ENCODE peak calls at places on chromosomes 11 and 22, in five cellular contexts. One of them, this sample, is unnamed.

GRCh38 chr11:118531597-118532084 is 649 bp downstream of the TMEM25 start:
- DNase-seq in H1: no peak
- DNase-seq in neuronal stem cell: no peak
- DNase-seq in trophoblast cell: peak; percentile 20
- DNase-seq in H9: no peak
- DNase-seq in this sample: no peak

GRCh38 chr11:20109731-20110445 is 50.4 kb downstream of the DBX1 start:
- DNase-seq in neuronal stem cell: no peak
- DNase-seq in H1: no peak
- DNase-seq in trophoblast cell: no peak
- DNase-seq in H9: no peak
- DNase-seq in this sample: peak; percentile 46

GRCh38 chr11:73760066-73760679 is 701 bp downstream of the RAB6A start:
- DNase-seq in neuronal stem cell: no peak
- DNase-seq in trophoblast cell: no peak
- DNase-seq in H9: peak; percentile 35
- DNase-seq in H1: no peak
- DNase-seq in this sample: peak; percentile 73

GRCh38 chr11:15743244-15743629 is 613.1 kb downstream of the SOX6 start:
- DNase-seq in H1: no peak
- DNase-seq in neuronal stem cell: no peak
- DNase-seq in H9: no peak
- DNase-seq in trophoblast cell: no peak
- DNase-seq in this sample: no peak

GRCh38 chr11:16604784-16605439 is 133.5 kb upstream of the C11orf58 start:
- DNase-seq in trophoblast cell: no peak
- DNase-seq in neuronal stem cell: peak; percentile 40
- DNase-seq in H1: no peak
- DNase-seq in H9: peak; percentile 39
- DNase-seq in this sample: peak; percentile 57

GRCh38 chr11:65411681-65412070 is 10.9 kb upstream of the NEAT1 start:
- DNase-seq in H1: no peak
- DNase-seq in neuronal stem cell: no peak
- DNase-seq in trophoblast cell: no peak
- DNase-seq in H9: no peak
- DNase-seq in this sample: no peak

GRCh38 chr22:50599816-50600454 is 658 bp upstream of the MAPK8IP2 start:
- DNase-seq in neuronal stem cell: peak; percentile 67
- DNase-seq in trophoblast cell: peak; percentile 31
- DNase-seq in H1: no peak
- DNase-seq in H9: peak; percentile 68
- DNase-seq in this sample: peak; percentile 43

GRCh38 chr11:96543177-96543576 is 153.4 kb downstream of the JRKL start:
- DNase-seq in trophoblast cell: no peak
- DNase-seq in H9: no peak
- DNase-seq in H1: no peak
- DNase-seq in neuronal stem cell: no peak
- DNase-seq in this sample: no peak

GRCh38 chr22:33883561-33883960 is 36.7 kb downstream of the LARGE1 start:
- DNase-seq in trophoblast cell: no peak
- DNase-seq in neuronal stem cell: no peak
- DNase-seq in H1: no peak
- DNase-seq in H9: no peak
- DNase-seq in this sample: no peak

GRCh38 chr11:60977224-60977623 is 5.7 kb downstream of the CD6 start:
- DNase-seq in neuronal stem cell: no peak
- DNase-seq in H1: no peak
- DNase-seq in trophoblast cell: no peak
- DNase-seq in H9: no peak
- DNase-seq in this sample: no peak

GRCh38 chr11:31806944-31807790 is 4.0 kb downstream of the PAX6 start:
- DNase-seq in H1: no peak
- DNase-seq in neuronal stem cell: no peak
- DNase-seq in H9: no peak
- DNase-seq in trophoblast cell: no peak
- DNase-seq in this sample: no peak

GRCh38 chr11:94638902-94639373 is 71.8 kb downstream of the PIWIL4 start:
- DNase-seq in H1: no peak
- DNase-seq in trophoblast cell: no peak
- DNase-seq in neuronal stem cell: no peak
- DNase-seq in H9: no peak
- DNase-seq in this sample: peak; percentile 78

GRCh38 chr11:59898652-59899051 is 20.1 kb downstream of the OOSP3 start:
- DNase-seq in neuronal stem cell: no peak
- DNase-seq in trophoblast cell: no peak
- DNase-seq in H1: no peak
- DNase-seq in H9: no peak
- DNase-seq in this sample: peak; percentile 78

GRCh38 chr11:60396790-60397189 is 531 bp downstream of the MS4A14 start:
- DNase-seq in H9: no peak
- DNase-seq in trophoblast cell: no peak
- DNase-seq in H1: no peak
- DNase-seq in neuronal stem cell: no peak
- DNase-seq in this sample: no peak

GRCh38 chr11:44597358-44598009 is 32.0 kb downstream of the CD82 start:
- DNase-seq in trophoblast cell: no peak
- DNase-seq in neuronal stem cell: no peak
- DNase-seq in H9: no peak
- DNase-seq in H1: no peak
- DNase-seq in this sample: no peak

GRCh38 chr11:57567210-57567511 is 311 bp downstream of the UBE2L6 start:
- DNase-seq in neuronal stem cell: no peak
- DNase-seq in trophoblast cell: no peak
- DNase-seq in H9: no peak
- DNase-seq in H1: no peak
- DNase-seq in this sample: peak; percentile 57

GRCh38 chr11:119223856-119224255 is 17.7 kb downstream of the CBL start:
- DNase-seq in H9: no peak
- DNase-seq in H1: no peak
- DNase-seq in trophoblast cell: no peak
- DNase-seq in neuronal stem cell: no peak
- DNase-seq in this sample: peak; percentile 59

GRCh38 chr22:35587896-35588295 is 29.2 kb downstream of the MB start:
- DNase-seq in H1: no peak
- DNase-seq in H9: no peak
- DNase-seq in neuronal stem cell: no peak
- DNase-seq in trophoblast cell: no peak
- DNase-seq in this sample: no peak

GRCh38 chr11:34150494-34151151 is 45.2 kb downstream of the NAT10 start:
- DNase-seq in trophoblast cell: no peak
- DNase-seq in H9: no peak
- DNase-seq in neuronal stem cell: no peak
- DNase-seq in H1: no peak
- DNase-seq in this sample: no peak

GRCh38 chr11:93577291-93577690 is 34.1 kb upstream of the SMCO4 start:
- DNase-seq in neuronal stem cell: no peak
- DNase-seq in H9: no peak
- DNase-seq in trophoblast cell: no peak
- DNase-seq in H1: no peak
- DNase-seq in this sample: no peak

GRCh38 chr11:2834893-2835767 is 50.4 kb downstream of the CDKN1C start:
- DNase-seq in H1: no peak
- DNase-seq in neuronal stem cell: no peak
- DNase-seq in trophoblast cell: peak; percentile 62
- DNase-seq in H9: no peak
- DNase-seq in this sample: peak; percentile 52

GRCh38 chr22:50577987-50578775 is at the start of gene CPT1B:
- DNase-seq in trophoblast cell: no peak
- DNase-seq in neuronal stem cell: no peak
- DNase-seq in H1: no peak
- DNase-seq in H9: no peak
- DNase-seq in this sample: peak; percentile 10

GRCh38 chr11:44755553-44756505 is 29.1 kb downstream of the TSPAN18 start:
- DNase-seq in H9: peak; percentile 10
- DNase-seq in neuronal stem cell: no peak
- DNase-seq in H1: no peak
- DNase-seq in trophoblast cell: no peak
- DNase-seq in this sample: no peak

GRCh38 chr22:28885939-28886338 is 2.6 kb downstream of the ZNRF3 start:
- DNase-seq in neuronal stem cell: no peak
- DNase-seq in trophoblast cell: no peak
- DNase-seq in H9: no peak
- DNase-seq in H1: no peak
- DNase-seq in this sample: no peak

GRCh38 chr22:24416611-24417010 is 10.8 kb upstream of the ADORA2A start:
- DNase-seq in neuronal stem cell: no peak
- DNase-seq in H9: no peak
- DNase-seq in H1: no peak
- DNase-seq in trophoblast cell: no peak
- DNase-seq in this sample: no peak
- H2BK12ac ChIP-seq in neuronal stem cell: no peak overlapping the region
- H2BK12ac ChIP-seq in H9: no peak overlapping the region
- H2BK12ac ChIP-seq in H1: no peak overlapping the region
- H2BK12ac ChIP-seq in trophoblast cell: no peak overlapping the region
- H2BK12ac ChIP-seq in this sample: no peak overlapping the region

GRCh38 chr22:23892130-23892529 is 2.1 kb upstream of the MIF start:
- DNase-seq in H1: no peak
- DNase-seq in H9: no peak
- DNase-seq in neuronal stem cell: no peak
- DNase-seq in trophoblast cell: no peak
- DNase-seq in this sample: no peak
- H2BK12ac ChIP-seq in H1: no peak overlapping the region
- H2BK12ac ChIP-seq in H9: no peak overlapping the region
- H2BK12ac ChIP-seq in neuronal stem cell: no peak overlapping the region
- H2BK12ac ChIP-seq in trophoblast cell: no peak overlapping the region
- H2BK12ac ChIP-seq in this sample: no peak overlapping the region

DNA sequence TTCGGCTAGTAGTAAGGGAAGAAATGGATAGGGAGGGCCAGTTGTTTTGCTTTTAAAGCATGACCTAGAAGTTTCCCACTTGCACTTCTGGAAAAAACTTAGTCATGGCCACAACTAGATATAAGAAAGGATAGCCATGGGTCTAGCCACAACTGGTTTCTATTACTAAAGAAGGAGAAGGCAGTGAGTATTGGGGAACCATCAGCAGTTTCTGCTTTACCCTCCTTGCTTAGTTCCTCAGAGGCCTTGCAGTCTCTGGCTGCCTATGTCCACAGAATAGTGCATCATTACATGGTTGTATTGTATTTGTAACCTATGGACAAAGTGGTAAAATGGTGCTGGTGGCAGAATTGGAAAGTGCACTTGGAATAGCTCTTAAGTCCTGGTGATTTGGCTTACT is 35.6 kb downstream of the NXPE1 start:
- DNase-seq in trophoblast cell: no peak
- DNase-seq in H9: no peak
- DNase-seq in neuronal stem cell: no peak
- DNase-seq in H1: no peak
- DNase-seq in this sample: no peak
- H2BK12ac ChIP-seq in trophoblast cell: no peak overlapping the region
- H2BK12ac ChIP-seq in H9: no peak overlapping the region
- H2BK12ac ChIP-seq in neuronal stem cell: no peak overlapping the region
- H2BK12ac ChIP-seq in H1: no peak overlapping the region
- H2BK12ac ChIP-seq in this sample: no peak overlapping the region

GRCh38 chr22:43970037-43970747 is 14.9 kb downstream of the SAMM50 start:
- DNase-seq in H9: no peak
- DNase-seq in H1: no peak
- DNase-seq in neuronal stem cell: no peak
- DNase-seq in trophoblast cell: no peak
- DNase-seq in this sample: no peak

GRCh38 chr22:43969021-43969878 is 14.0 kb downstream of the SAMM50 start:
- DNase-seq in H9: no peak
- DNase-seq in H1: no peak
- DNase-seq in neuronal stem cell: no peak
- DNase-seq in trophoblast cell: no peak
- DNase-seq in this sample: no peak

GRCh38 chr22:43968614-43969013 is 13.4 kb downstream of the SAMM50 start:
- DNase-seq in neuronal stem cell: no peak
- DNase-seq in H9: no peak
- DNase-seq in H1: no peak
- DNase-seq in trophoblast cell: no peak
- DNase-seq in this sample: no peak

GRCh38 chr22:43967069-43967468 is 11.8 kb downstream of the SAMM50 start:
- DNase-seq in trophoblast cell: no peak
- DNase-seq in H1: no peak
- DNase-seq in H9: no peak
- DNase-seq in neuronal stem cell: no peak
- DNase-seq in this sample: no peak

DNA sequence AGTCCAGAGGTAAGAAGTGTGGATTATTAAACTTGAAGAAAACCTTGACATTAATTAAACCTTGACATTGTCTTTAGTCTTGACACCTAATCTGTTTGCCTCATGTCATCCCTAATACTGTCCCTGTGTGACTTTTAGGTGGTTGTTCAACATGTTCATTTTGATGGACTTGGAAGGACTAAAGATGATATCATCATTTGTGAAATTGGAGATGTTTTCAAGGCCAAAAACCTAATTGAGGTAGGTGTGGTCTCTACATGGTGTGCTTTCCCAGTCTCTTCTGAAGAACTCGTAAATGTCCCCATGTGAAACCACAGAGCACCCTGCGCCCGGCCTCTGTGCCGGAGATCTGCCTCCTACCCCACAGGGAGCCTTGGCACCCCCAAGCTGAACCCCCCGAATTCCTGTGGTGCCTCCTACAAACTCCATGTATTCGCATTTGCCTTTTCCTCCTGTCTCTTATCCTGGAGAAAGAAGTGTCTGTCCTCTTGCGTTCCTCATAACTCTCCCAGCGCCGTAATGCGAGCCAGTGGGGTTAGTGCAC is 9.1 kb downstream of the SAMM50 start:
- DNase-seq in H1: no peak
- DNase-seq in H9: no peak
- DNase-seq in neuronal stem cell: no peak
- DNase-seq in trophoblast cell: no peak
- DNase-seq in this sample: no peak
- H2BK12ac ChIP-seq in H1: no peak overlapping the region
- H2BK12ac ChIP-seq in H9: no peak overlapping the region
- H2BK12ac ChIP-seq in neuronal stem cell: no peak overlapping the region
- H2BK12ac ChIP-seq in trophoblast cell: no peak overlapping the region
- H2BK12ac ChIP-seq in this sample: no peak overlapping the region

GRCh38 chr11:1271927-1272326 is 37.5 kb downstream of the TOLLIP start:
- DNase-seq in trophoblast cell: no peak
- DNase-seq in neuronal stem cell: no peak
- DNase-seq in H1: no peak
- DNase-seq in H9: no peak
- DNase-seq in this sample: no peak
- H2BK12ac ChIP-seq in trophoblast cell: no peak overlapping the region
- H2BK12ac ChIP-seq in neuronal stem cell: no peak overlapping the region
- H2BK12ac ChIP-seq in H1: no peak overlapping the region
- H2BK12ac ChIP-seq in H9: no peak overlapping the region
- H2BK12ac ChIP-seq in this sample: no peak overlapping the region

This sample was measured in mesenchymal stem cell.